ENCODE peak calls at places on chromosomes 7 and 10, in ten cellular contexts. U, N, O, V, D, F, J, W, C and X are unnamed samples.

GRCh38 chr10:102678842-102679289 is 34.6 kb downstream of the TRIM8 start:
- DNase-seq in U (no peak), N (no peak), O (no peak), V (peak), D (peak), F (no peak), J (peak), W (no peak), C (peak), X (peak)

GRCh38 chr10:10118131-10118530 is 899.5 kb upstream of the CELF2 start:
- DNase-seq in U (no peak), N (no peak), O (no peak), V (no peak), D (no peak), F (no peak), J (no peak), W (no peak), C (no peak), X (no peak)

GRCh38 chr7:75650671-75651070 is 88.1 kb downstream of the HIP1 start:
- DNase-seq in U (no peak), N (no peak), O (no peak), V (peak), D (no peak), F (no peak), J (no peak), W (no peak), C (no peak), X (no peak)

GRCh38 chr10:58241346-58241745 is 26.3 kb downstream of the IPMK start:
- DNase-seq in U (no peak), N (no peak), O (no peak), V (no peak), D (no peak), F (no peak), J (peak), W (no peak), C (peak), X (no peak)

GRCh38 chr10:13056461-13057077 is 43.4 kb upstream of the OPTN start:
- DNase-seq in U (no peak), N (no peak), O (no peak), V (no peak), D (no peak), F (no peak), J (peak), W (no peak), C (peak), X (peak)

GRCh38 chr7:7992502-7992901 is 23.9 kb downstream of the GLCCI1 start:
- DNase-seq in U (no peak), N (no peak), O (no peak), V (no peak), D (no peak), F (no peak), J (peak), W (no peak), C (no peak), X (no peak)

GRCh38 chr10:130388746-130389145 is 252.6 kb downstream of the GLRX3 start:
- DNase-seq in U (no peak), N (no peak), O (no peak), V (no peak), D (no peak), F (no peak), J (no peak), W (no peak), C (no peak), X (no peak)

GRCh38 chr7:94436018-94436604 is 41.4 kb downstream of the COL1A2 start:
- DNase-seq in U (peak), N (peak), O (no peak), V (peak), D (peak), F (no peak), J (peak), W (peak), C (peak), X (peak)

GRCh38 chr7:35035511-35035921 is 1.8 kb downstream of the DPY19L1 start:
- DNase-seq in U (no peak), N (no peak), O (no peak), V (peak), D (no peak), F (no peak), J (peak), W (no peak), C (peak), X (peak)

GRCh38 chr10:97796651-97797050 is 24.9 kb upstream of the SFRP5 start:
- DNase-seq in U (no peak), N (no peak), O (no peak), V (no peak), D (no peak), F (no peak), J (no peak), W (no peak), C (no peak), X (no peak)

GRCh38 chr10:24869354-24870016 is 82.9 kb downstream of the PRTFDC1 start:
- DNase-seq in U (no peak), N (no peak), O (no peak), V (no peak), D (no peak), F (no peak), J (peak), W (no peak), C (no peak), X (peak)

GRCh38 chr7:75756340-75757297 is 15.4 kb downstream of the CCL26 start:
- DNase-seq in U (peak), N (no peak), O (no peak), V (no peak), D (no peak), F (no peak), J (peak), W (no peak), C (peak), X (no peak)

GRCh38 chr7:98073047-98073446 is 33.6 kb upstream of the LMTK2 start:
- DNase-seq in U (no peak), N (no peak), O (no peak), V (no peak), D (no peak), F (no peak), J (no peak), W (no peak), C (no peak), X (no peak)

GRCh38 chr10:21467633-21468032 is 57.8 kb downstream of the SKIDA1 start:
- DNase-seq in U (no peak), N (no peak), O (no peak), V (no peak), D (no peak), F (no peak), J (no peak), W (no peak), C (no peak), X (no peak)

GRCh38 chr10:66746246-66746645 is 179.6 kb upstream of the LRRTM3 start:
- DNase-seq in U (no peak), N (no peak), O (no peak), V (no peak), D (no peak), F (no peak), J (no peak), W (no peak), C (no peak), X (peak)

GRCh38 chr10:14652816-14653215 is 121.9 kb downstream of the FAM107B start:
- DNase-seq in U (no peak), N (no peak), O (no peak), V (no peak), D (no peak), F (no peak), J (no peak), W (no peak), C (no peak), X (no peak)

GRCh38 chr7:106021211-106022067 is 58.4 kb downstream of the CDHR3 start:
- DNase-seq in U (no peak), N (no peak), O (no peak), V (no peak), D (no peak), F (no peak), J (no peak), W (no peak), C (no peak), X (no peak)

GRCh38 chr10:24974978-24975377 is 22.6 kb upstream of the PRTFDC1 start:
- DNase-seq in U (no peak), N (no peak), O (no peak), V (no peak), D (no peak), F (no peak), J (peak), W (no peak), C (peak), X (peak)

GRCh38 chr10:19816420-19817250 is at the start of gene PLXDC2:
- DNase-seq in U (peak), N (no peak), O (no peak), V (peak), D (peak), F (no peak), J (peak), W (no peak), C (peak), X (no peak)

GRCh38 chr7:83259064-83259463 is 96.4 kb upstream of the PCLO start:
- DNase-seq in U (no peak), N (no peak), O (no peak), V (no peak), D (no peak), F (no peak), J (no peak), W (no peak), C (no peak), X (no peak)

GRCh38 chr10:7988985-7989384 is 65.5 kb upstream of the GATA3 start:
- DNase-seq in U (no peak), N (no peak), O (no peak), V (no peak), D (no peak), F (no peak), J (no peak), W (no peak), C (no peak), X (no peak)

GRCh38 chr10:79241990-79242619 is 105.2 kb upstream of the PPIF start:
- DNase-seq in U (peak), N (peak), O (no peak), V (peak), D (no peak), F (no peak), J (peak), W (no peak), C (no peak), X (peak)

GRCh38 chr10:47254611-47255010 is 45.4 kb upstream of the GDF10 start:
- DNase-seq in U (no peak), N (no peak), O (no peak), V (no peak), D (no peak), F (no peak), J (no peak), W (no peak), C (no peak), X (no peak)

GRCh38 chr7:1123721-1124120 is 35.8 kb downstream of the GPER1 start:
- DNase-seq in U (no peak), N (no peak), O (no peak), V (peak), D (peak), F (no peak), J (peak), W (no peak), C (peak), X (no peak)

GRCh38 chr10:87818505-87819273 is 663 bp upstream of the ATAD1 start:
- DNase-seq in U (peak), N (peak), O (no peak), V (peak), D (peak), F (peak), J (peak), W (peak), C (peak), X (peak)

GRCh38 chr7:13508586-13508985 is 480.9 kb downstream of the ETV1 start:
- DNase-seq in U (no peak), N (no peak), O (no peak), V (no peak), D (no peak), F (no peak), J (peak), W (no peak), C (no peak), X (no peak)

GRCh38 chr7:6256709-6257535 is 15.5 kb downstream of the CYTH3 start:
- DNase-seq in U (no peak), N (no peak), O (no peak), V (peak), D (no peak), F (no peak), J (peak), W (no peak), C (peak), X (no peak)

GRCh38 chr7:143967398-143967797 is 12.8 kb downstream of the OR2F1 start:
- DNase-seq in U (no peak), N (no peak), O (no peak), V (no peak), D (no peak), F (no peak), J (no peak), W (no peak), C (no peak), X (no peak)

GRCh38 chr7:43033369-43033768 is 79.1 kb upstream of the HECW1 start:
- DNase-seq in U (no peak), N (no peak), O (no peak), V (no peak), D (no peak), F (no peak), J (no peak), W (no peak), C (no peak), X (no peak)

GRCh38 chr10:125037145-125037544 is 95.2 kb downstream of the ZRANB1 start:
- DNase-seq in U (no peak), N (no peak), O (no peak), V (peak), D (no peak), F (no peak), J (peak), W (no peak), C (peak), X (peak)

GRCh38 chr7:74452748-74453320 is 872 bp upstream of the GTF2IRD1 start:
- DNase-seq in U (no peak), N (peak), O (no peak), V (peak), D (no peak), F (peak), J (peak), W (no peak), C (no peak), X (peak)

GRCh38 chr7:24401628-24402593 is 117.9 kb downstream of the NPY start:
- DNase-seq in U (no peak), N (no peak), O (no peak), V (no peak), D (no peak), F (no peak), J (peak), W (no peak), C (no peak), X (peak)

GRCh38 chr7:42747073-42747472 is 164.8 kb downstream of the C7orf25 start:
- DNase-seq in U (no peak), N (no peak), O (no peak), V (no peak), D (no peak), F (no peak), J (peak), W (no peak), C (no peak), X (peak)

GRCh38 chr7:133575726-133576125 is 322.8 kb downstream of the EXOC4 start:
- DNase-seq in U (no peak), N (no peak), O (no peak), V (no peak), D (no peak), F (no peak), J (peak), W (no peak), C (no peak), X (no peak)